ENCODE peak calls at places on chromosome 2, in ten cellular contexts. D is HCT116; X is aorta; K is GM23248; T is CD8-positive, alpha-beta memory T cell; Z is PC-3; V is AG04450; Y is tibial nerve; W is dorsolateral prefrontal cortex; L is uterus. G is an unnamed sample.

GRCh38 chr2:12169060-12169406 is 422.6 kb downstream of the LPIN1 start:
- DNase-seq in Y (no peak), L (peak; percentile 52), W (no peak), T (no peak), Z (no peak), D (no peak), K (peak; percentile 93), X (no peak), V (no peak), G (no peak)

GRCh38 chr2:240713928-240714746 is 22.5 kb downstream of the AQP12A start:
- DNase-seq in K (no peak), T (no peak), Z (no peak), V (no peak), X (no peak), W (no peak), D (no peak), Y (no peak), L (no peak), G (no peak)

GRCh38 chr2:26945991-26946750 is 24.3 kb upstream of the MAPRE3 start:
- DNase-seq in T (no peak), X (no peak), L (no peak), D (no peak), V (no peak), Z (no peak), W (no peak), K (no peak), Y (no peak), G (no peak)

GRCh38 chr2:233480490-233481202 is 85.9 kb downstream of the USP40 start:
- DNase-seq in K (no peak), V (no peak), L (no peak), Y (no peak), W (no peak), T (no peak), D (no peak), X (peak; percentile 68), Z (peak; percentile 76), G (peak; percentile 84)

GRCh38 chr2:86747708-86748627 is 27.9 kb downstream of the RMND5A start:
- DNase-seq in L (no peak), W (no peak), K (peak; percentile 96), D (peak; percentile 31), T (no peak), Z (peak; percentile 54), V (peak; percentile 53), X (no peak), Y (no peak), G (no peak)

GRCh38 chr2:46983065-46983801 is 67.6 kb upstream of the MCFD2 start:
- DNase-seq in X (peak; percentile 79), K (peak; percentile 80), Y (no peak), T (no peak), Z (peak; percentile 55), D (no peak), V (no peak), L (no peak), W (no peak), G (peak; percentile 38)

GRCh38 chr2:42288811-42289210 is 72.2 kb downstream of the COX7A2L start:
- DNase-seq in V (no peak), Z (no peak), X (no peak), W (no peak), K (no peak), L (no peak), Y (no peak), D (no peak), T (no peak), G (no peak)

GRCh38 chr2:205323929-205324328 is 358.4 kb upstream of the NRP2 start:
- DNase-seq in Y (no peak), L (no peak), V (no peak), K (peak; percentile 5), Z (peak; percentile 54), T (no peak), W (no peak), X (no peak), D (no peak), G (no peak)

GRCh38 chr2:201254331-201254730 is 6.0 kb upstream of the CASP8 start:
- DNase-seq in D (no peak), L (no peak), Z (peak; percentile 32), T (no peak), W (no peak), X (peak; percentile 61), Y (no peak), K (peak; percentile 57), V (no peak), G (no peak)

GRCh38 chr2:98914713-98915580 is 21.1 kb downstream of the CRACDL start:
- DNase-seq in K (no peak), D (no peak), L (no peak), Y (no peak), W (no peak), Z (no peak), V (no peak), T (no peak), X (no peak), G (no peak)

GRCh38 chr2:72949642-72950041 is 32.3 kb downstream of the EMX1 start:
- DNase-seq in X (no peak), L (no peak), Z (no peak), D (no peak), W (no peak), T (no peak), K (peak; percentile 70), V (no peak), Y (no peak), G (no peak)

GRCh38 chr2:215920244-215921100 is 92.9 kb downstream of the MREG start:
- DNase-seq in Y (peak; percentile 30), D (peak; percentile 65), T (peak; percentile 26), V (peak; percentile 65), L (peak; percentile 64), X (peak; percentile 76), W (peak; percentile 79), Z (peak; percentile 84), K (peak; percentile 87), G (peak; percentile 68)

GRCh38 chr2:241217320-241218031 is 29.0 kb downstream of the ANO7 start:
- DNase-seq in X (peak; percentile 82), L (peak; percentile 72), K (peak; percentile 88), W (peak; percentile 67), T (peak; percentile 41), V (no peak), D (no peak), Z (peak; percentile 33), Y (peak; percentile 47), G (peak; percentile 62)

GRCh38 chr2:187618813-187619212 is 64.6 kb upstream of the TFPI start:
- DNase-seq in Z (no peak), W (no peak), X (no peak), D (no peak), L (no peak), K (peak; percentile 41), Y (no peak), V (no peak), T (no peak), G (no peak)

GRCh38 chr2:69902213-69902922 is 8.6 kb downstream of the SNRNP27 start:
- DNase-seq in Y (no peak), W (no peak), V (no peak), X (peak; percentile 71), L (no peak), Z (no peak), T (peak; percentile 6), D (no peak), K (no peak), G (peak; percentile 40)

GRCh38 chr2:218513676-218514075 is 54.5 kb downstream of the USP37 start:
- DNase-seq in X (no peak), T (no peak), L (no peak), K (no peak), Z (no peak), Y (no peak), V (no peak), D (no peak), W (no peak), G (no peak)
- H3K4me3 ChIP-seq in X (no peak overlapping the region), T (no peak overlapping the region), L (no peak overlapping the region), K (no peak overlapping the region), Z (no peak overlapping the region), Y (no peak overlapping the region), V (no peak overlapping the region), D (no peak overlapping the region), W (no peak overlapping the region), G (no peak overlapping the region)

DNA sequence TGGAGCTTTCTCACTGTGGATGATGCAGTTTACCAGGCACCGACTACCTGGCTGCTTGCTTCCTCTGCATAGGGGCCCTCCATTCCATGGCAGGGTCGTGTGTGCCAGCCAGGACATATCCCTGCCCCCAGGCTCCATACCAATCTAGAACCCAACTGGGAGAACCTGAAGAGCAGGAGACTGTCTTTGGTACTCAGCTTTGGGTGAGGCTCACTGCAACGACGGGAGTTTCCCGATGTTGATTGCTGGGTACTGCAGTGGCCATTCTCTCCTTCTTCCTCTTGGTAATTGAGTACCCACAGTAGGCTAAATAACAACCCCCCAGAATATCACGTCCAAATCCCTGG is 133.3 kb upstream of the SERTAD2 start:
- DNase-seq in Z (no peak), W (no peak), D (no peak), T (no peak), V (no peak), X (no peak), K (no peak), Y (no peak), L (no peak), G (no peak)
- H3K27ac ChIP-seq in Z (no peak overlapping the region), W (no peak overlapping the region), D (no peak overlapping the region), T (no peak overlapping the region), V (no peak overlapping the region), X (no peak overlapping the region), K (no peak overlapping the region), Y (no peak overlapping the region), L (no peak overlapping the region), G (no peak overlapping the region)

GRCh38 chr2:101912545-101912944 is 79.2 kb upstream of the IL1R2 start:
- DNase-seq in T (no peak), L (no peak), Y (no peak), D (no peak), K (no peak), W (no peak), V (no peak), X (no peak), Z (no peak), G (no peak)
- H3K27me3 ChIP-seq in T (no peaks in the 10 kb centered on the region), L (no peaks in the 10 kb centered on the region), Y (no peaks in the 10 kb centered on the region), D (no peaks in the 10 kb centered on the region), K (no peaks in the 10 kb centered on the region), W (no peaks in the 10 kb centered on the region), V (no peaks in the 10 kb centered on the region), X (no peaks in the 10 kb centered on the region), Z (no peaks in the 10 kb centered on the region), G (no peaks in the 10 kb centered on the region)

GRCh38 chr2:235603659-235604058 is 109.8 kb downstream of the AGAP1 start:
- DNase-seq in L (no peak), V (no peak), Z (no peak), X (no peak), K (no peak), W (no peak), T (no peak), D (no peak), Y (no peak), G (no peak)

GRCh38 chr2:235607541-235608199 is 113.8 kb downstream of the AGAP1 start:
- DNase-seq in V (no peak), K (peak; percentile 79), D (no peak), L (no peak), X (peak; percentile 47), Z (no peak), Y (no peak), W (no peak), T (no peak), G (no peak)

GRCh38 chr2:235605999-235606715 is 112.3 kb downstream of the AGAP1 start:
- DNase-seq in K (peak; percentile 86), Y (no peak), D (no peak), W (no peak), Z (no peak), X (peak; percentile 26), L (no peak), T (no peak), V (peak; percentile 48), G (no peak)

GRCh38 chr2:235608200-235608591 is 114.4 kb downstream of the AGAP1 start:
- DNase-seq in T (no peak), V (no peak), Y (no peak), K (no peak), D (no peak), W (no peak), Z (no peak), X (no peak), L (no peak), G (no peak)

GRCh38 chr2:235605306-235605998 is 111.6 kb downstream of the AGAP1 start:
- DNase-seq in L (peak; percentile 80), K (peak; percentile 100), Z (no peak), X (peak; percentile 84), D (no peak), Y (peak; percentile 79), W (peak; percentile 92), T (peak; percentile 33), V (peak; percentile 84), G (peak; percentile 49)
- H3K4me3 ChIP-seq in L (no peak overlapping the region), K (peak overlapping the region; percentile 56), Z (no peak overlapping the region), X (no peak overlapping the region), D (no peak overlapping the region), Y (peak overlapping the region; percentile 18), W (peak overlapping the region; percentile 28), T (no peak overlapping the region), V (peak overlapping the region; percentile 8), G (no peak overlapping the region)